ENCODE peak calls at places on chromosomes 2 and 18, in nine cellular contexts. One of them, this sample, is unnamed.

GRCh38 chr2:73111300-73112025 is 1.3 kb downstream of the RAB11FIP5 start:
- DNase-seq in psoas muscle: peak
- DNase-seq in AG04449: no peak
- DNase-seq in neural crest cell: no peak
- DNase-seq in tibial nerve: no peak
- DNase-seq in NB4: peak
- DNase-seq in stomach: peak
- DNase-seq in left ventricle myocardium inferior: no peak
- DNase-seq in Calu3: peak
- DNase-seq in this sample: no peak

GRCh38 chr2:18273205-18273604 is 287.2 kb downstream of the RDH14 start:
- DNase-seq in left ventricle myocardium inferior: no peak
- DNase-seq in tibial nerve: no peak
- DNase-seq in AG04449: no peak
- DNase-seq in neural crest cell: no peak
- DNase-seq in stomach: no peak
- DNase-seq in NB4: no peak
- DNase-seq in Calu3: no peak
- DNase-seq in psoas muscle: no peak
- DNase-seq in this sample: no peak

GRCh38 chr2:112646791-112647720 is 1.3 kb downstream of the SLC20A1 start:
- DNase-seq in neural crest cell: peak
- DNase-seq in NB4: peak
- DNase-seq in left ventricle myocardium inferior: no peak
- DNase-seq in stomach: no peak
- DNase-seq in Calu3: no peak
- DNase-seq in tibial nerve: no peak
- DNase-seq in psoas muscle: no peak
- DNase-seq in AG04449: no peak
- DNase-seq in this sample: no peak

GRCh38 chr2:131151398-131151797 is 46.3 kb downstream of the PLEKHB2 start:
- DNase-seq in Calu3: no peak
- DNase-seq in psoas muscle: no peak
- DNase-seq in stomach: no peak
- DNase-seq in AG04449: no peak
- DNase-seq in tibial nerve: no peak
- DNase-seq in NB4: no peak
- DNase-seq in neural crest cell: no peak
- DNase-seq in left ventricle myocardium inferior: no peak
- DNase-seq in this sample: no peak

GRCh38 chr18:77249583-77250500 is at the start of gene GALR1:
- DNase-seq in neural crest cell: peak
- DNase-seq in tibial nerve: no peak
- DNase-seq in Calu3: no peak
- DNase-seq in AG04449: no peak
- DNase-seq in left ventricle myocardium inferior: no peak
- DNase-seq in stomach: no peak
- DNase-seq in psoas muscle: peak
- DNase-seq in NB4: no peak
- DNase-seq in this sample: no peak

GRCh38 chr18:55322176-55322735 is 265.7 kb downstream of the TCF4 start:
- DNase-seq in stomach: peak
- DNase-seq in AG04449: peak
- DNase-seq in left ventricle myocardium inferior: peak
- DNase-seq in neural crest cell: peak
- DNase-seq in psoas muscle: peak
- DNase-seq in NB4: peak
- DNase-seq in Calu3: no peak
- DNase-seq in tibial nerve: peak
- DNase-seq in this sample: peak

GRCh38 chr2:240440704-240441320 is 5.3 kb downstream of the GPC1 start:
- DNase-seq in AG04449: no peak
- DNase-seq in tibial nerve: no peak
- DNase-seq in neural crest cell: no peak
- DNase-seq in psoas muscle: peak
- DNase-seq in left ventricle myocardium inferior: peak
- DNase-seq in stomach: no peak
- DNase-seq in NB4: no peak
- DNase-seq in Calu3: no peak
- DNase-seq in this sample: no peak

GRCh38 chr2:60079562-60079961 is 473.9 kb downstream of the BCL11A start:
- DNase-seq in stomach: no peak
- DNase-seq in AG04449: no peak
- DNase-seq in NB4: no peak
- DNase-seq in neural crest cell: no peak
- DNase-seq in Calu3: no peak
- DNase-seq in left ventricle myocardium inferior: no peak
- DNase-seq in tibial nerve: no peak
- DNase-seq in psoas muscle: no peak
- DNase-seq in this sample: no peak

GRCh38 chr2:67626076-67626475 is 228.9 kb downstream of the ETAA1 start:
- DNase-seq in Calu3: no peak
- DNase-seq in AG04449: no peak
- DNase-seq in psoas muscle: no peak
- DNase-seq in left ventricle myocardium inferior: no peak
- DNase-seq in neural crest cell: no peak
- DNase-seq in NB4: no peak
- DNase-seq in stomach: no peak
- DNase-seq in tibial nerve: no peak
- DNase-seq in this sample: no peak

GRCh38 chr18:26425148-26425531 is 123.2 kb downstream of the KCTD1 start:
- DNase-seq in Calu3: no peak
- DNase-seq in neural crest cell: no peak
- DNase-seq in left ventricle myocardium inferior: no peak
- DNase-seq in AG04449: no peak
- DNase-seq in psoas muscle: no peak
- DNase-seq in NB4: no peak
- DNase-seq in stomach: no peak
- DNase-seq in tibial nerve: no peak
- DNase-seq in this sample: no peak

GRCh38 chr2:198873771-198874501 is 583.8 kb downstream of the SATB2 start:
- DNase-seq in neural crest cell: no peak
- DNase-seq in NB4: no peak
- DNase-seq in AG04449: peak
- DNase-seq in psoas muscle: no peak
- DNase-seq in Calu3: no peak
- DNase-seq in tibial nerve: no peak
- DNase-seq in stomach: no peak
- DNase-seq in left ventricle myocardium inferior: no peak
- DNase-seq in this sample: no peak

GRCh38 chr2:25430556-25430955 is 88.8 kb upstream of the DNMT3A start:
- DNase-seq in tibial nerve: no peak
- DNase-seq in stomach: no peak
- DNase-seq in AG04449: no peak
- DNase-seq in neural crest cell: no peak
- DNase-seq in NB4: no peak
- DNase-seq in left ventricle myocardium inferior: no peak
- DNase-seq in Calu3: no peak
- DNase-seq in psoas muscle: no peak
- DNase-seq in this sample: no peak

GRCh38 chr2:46829240-46829970 is 86.2 kb downstream of the MCFD2 start:
- DNase-seq in NB4: no peak
- DNase-seq in psoas muscle: no peak
- DNase-seq in stomach: no peak
- DNase-seq in Calu3: no peak
- DNase-seq in tibial nerve: no peak
- DNase-seq in AG04449: no peak
- DNase-seq in neural crest cell: no peak
- DNase-seq in left ventricle myocardium inferior: no peak
- DNase-seq in this sample: no peak

GRCh38 chr18:13625843-13626543 is 100.4 kb downstream of the FAM210A start:
- DNase-seq in NB4: no peak
- DNase-seq in neural crest cell: no peak
- DNase-seq in Calu3: no peak
- DNase-seq in stomach: no peak
- DNase-seq in left ventricle myocardium inferior: no peak
- DNase-seq in tibial nerve: no peak
- DNase-seq in AG04449: no peak
- DNase-seq in psoas muscle: no peak
- DNase-seq in this sample: no peak

GRCh38 chr2:136376211-136376610 is 258.3 kb upstream of the CXCR4 start:
- DNase-seq in stomach: peak
- DNase-seq in NB4: no peak
- DNase-seq in AG04449: no peak
- DNase-seq in psoas muscle: no peak
- DNase-seq in left ventricle myocardium inferior: no peak
- DNase-seq in neural crest cell: no peak
- DNase-seq in Calu3: no peak
- DNase-seq in tibial nerve: no peak
- DNase-seq in this sample: no peak

GRCh38 chr2:121219866-121220265 is 65.1 kb downstream of the TFCP2L1 start:
- DNase-seq in NB4: no peak
- DNase-seq in stomach: no peak
- DNase-seq in left ventricle myocardium inferior: no peak
- DNase-seq in psoas muscle: no peak
- DNase-seq in Calu3: no peak
- DNase-seq in AG04449: no peak
- DNase-seq in tibial nerve: no peak
- DNase-seq in neural crest cell: no peak
- DNase-seq in this sample: no peak

GRCh38 chr2:238380785-238381184 is 45.9 kb upstream of the ASB1 start:
- DNase-seq in left ventricle myocardium inferior: no peak
- DNase-seq in psoas muscle: no peak
- DNase-seq in Calu3: no peak
- DNase-seq in stomach: no peak
- DNase-seq in AG04449: no peak
- DNase-seq in NB4: no peak
- DNase-seq in tibial nerve: no peak
- DNase-seq in neural crest cell: no peak
- DNase-seq in this sample: no peak

GRCh38 chr2:215831296-215831913 is 181.9 kb downstream of the MREG start:
- DNase-seq in AG04449: no peak
- DNase-seq in left ventricle myocardium inferior: peak
- DNase-seq in neural crest cell: no peak
- DNase-seq in psoas muscle: peak
- DNase-seq in NB4: no peak
- DNase-seq in tibial nerve: peak
- DNase-seq in Calu3: peak
- DNase-seq in stomach: no peak
- DNase-seq in this sample: no peak

GRCh38 chr18:63025251-63025710 is 294.3 kb downstream of the BCL2 start:
- DNase-seq in Calu3: no peak
- DNase-seq in psoas muscle: no peak
- DNase-seq in stomach: no peak
- DNase-seq in left ventricle myocardium inferior: no peak
- DNase-seq in AG04449: no peak
- DNase-seq in tibial nerve: no peak
- DNase-seq in NB4: peak
- DNase-seq in neural crest cell: no peak
- DNase-seq in this sample: no peak

GRCh38 chr18:49476664-49477411 is 10.2 kb downstream of the C18orf32 start:
- DNase-seq in AG04449: peak
- DNase-seq in tibial nerve: no peak
- DNase-seq in left ventricle myocardium inferior: no peak
- DNase-seq in neural crest cell: no peak
- DNase-seq in psoas muscle: no peak
- DNase-seq in NB4: peak
- DNase-seq in stomach: no peak
- DNase-seq in Calu3: no peak
- DNase-seq in this sample: no peak

GRCh38 chr2:128585706-128586105 is 267.0 kb upstream of the HS6ST1 start:
- DNase-seq in AG04449: peak
- DNase-seq in tibial nerve: no peak
- DNase-seq in stomach: peak
- DNase-seq in NB4: no peak
- DNase-seq in left ventricle myocardium inferior: no peak
- DNase-seq in psoas muscle: no peak
- DNase-seq in neural crest cell: no peak
- DNase-seq in Calu3: no peak
- DNase-seq in this sample: no peak

GRCh38 chr2:86487062-86487461 is 45.9 kb downstream of the KDM3A start:
- DNase-seq in Calu3: no peak
- DNase-seq in left ventricle myocardium inferior: no peak
- DNase-seq in NB4: no peak
- DNase-seq in tibial nerve: no peak
- DNase-seq in AG04449: no peak
- DNase-seq in stomach: no peak
- DNase-seq in psoas muscle: no peak
- DNase-seq in neural crest cell: no peak
- DNase-seq in this sample: no peak
- TF ChIP-seq CTCF in Calu3: no peak
- TF ChIP-seq CTCF in left ventricle myocardium inferior: peak
- TF ChIP-seq CTCF in NB4: no peak
- TF ChIP-seq CTCF in tibial nerve: no peak
- TF ChIP-seq CTCF in AG04449: no peak
- TF ChIP-seq CTCF in stomach: no peak
- TF ChIP-seq CTCF in psoas muscle: no peak
- TF ChIP-seq CTCF in neural crest cell: no peak
- TF ChIP-seq CTCF in this sample: no peak

GRCh38 chr2:13413989-13414388 is 697.3 kb downstream of the TRIB2 start:
- DNase-seq in neural crest cell: no peak
- DNase-seq in tibial nerve: no peak
- DNase-seq in left ventricle myocardium inferior: no peak
- DNase-seq in AG04449: no peak
- DNase-seq in Calu3: no peak
- DNase-seq in psoas muscle: no peak
- DNase-seq in stomach: no peak
- DNase-seq in NB4: peak
- DNase-seq in this sample: no peak

DNA sequence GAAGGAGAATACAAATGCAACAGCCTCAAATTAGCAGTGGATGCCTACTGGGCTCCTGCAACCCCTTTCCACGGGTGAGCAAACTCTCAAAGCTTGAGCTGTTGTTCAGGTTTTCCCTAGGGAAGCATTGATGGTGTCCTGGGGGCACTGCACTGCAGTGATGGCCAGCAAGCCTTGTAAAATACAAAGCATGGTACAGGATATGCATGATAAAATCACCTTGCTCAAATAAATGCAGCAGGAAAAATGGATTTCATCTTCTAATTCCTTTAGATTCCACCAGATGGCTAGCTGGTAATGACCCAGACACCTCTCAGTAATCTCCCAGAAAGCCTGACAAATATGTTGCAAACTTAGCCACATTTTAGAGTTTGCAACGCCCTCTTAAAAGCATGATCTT is 698.2 kb downstream of the TRIB2 start:
- DNase-seq in Calu3: no peak
- DNase-seq in AG04449: no peak
- DNase-seq in tibial nerve: no peak
- DNase-seq in stomach: no peak
- DNase-seq in left ventricle myocardium inferior: no peak
- DNase-seq in psoas muscle: no peak
- DNase-seq in neural crest cell: no peak
- DNase-seq in NB4: no peak
- DNase-seq in this sample: no peak
- TF ChIP-seq CTCF in Calu3: no peak
- TF ChIP-seq CTCF in AG04449: no peak
- TF ChIP-seq CTCF in tibial nerve: no peak
- TF ChIP-seq CTCF in stomach: no peak
- TF ChIP-seq CTCF in left ventricle myocardium inferior: no peak
- TF ChIP-seq CTCF in psoas muscle: no peak
- TF ChIP-seq CTCF in neural crest cell: no peak
- TF ChIP-seq CTCF in NB4: no peak
- TF ChIP-seq CTCF in this sample: no peak

GRCh38 chr2:219010162-219010756 is 17.0 kb upstream of the CRYBA2 start:
- DNase-seq in left ventricle myocardium inferior: no peak
- DNase-seq in Calu3: peak
- DNase-seq in AG04449: no peak
- DNase-seq in tibial nerve: no peak
- DNase-seq in psoas muscle: no peak
- DNase-seq in stomach: no peak
- DNase-seq in NB4: peak
- DNase-seq in neural crest cell: no peak
- DNase-seq in this sample: no peak
- TF ChIP-seq CTCF in left ventricle myocardium inferior: peak
- TF ChIP-seq CTCF in Calu3: peak
- TF ChIP-seq CTCF in AG04449: peak
- TF ChIP-seq CTCF in tibial nerve: no peak
- TF ChIP-seq CTCF in psoas muscle: no peak
- TF ChIP-seq CTCF in stomach: no peak
- TF ChIP-seq CTCF in NB4: peak
- TF ChIP-seq CTCF in neural crest cell: peak
- TF ChIP-seq CTCF in this sample: no peak

GRCh38 chr2:47872941-47873340 is 33.4 kb downstream of the FBXO11 start:
- DNase-seq in NB4: no peak
- DNase-seq in stomach: no peak
- DNase-seq in Calu3: no peak
- DNase-seq in tibial nerve: no peak
- DNase-seq in AG04449: no peak
- DNase-seq in left ventricle myocardium inferior: no peak
- DNase-seq in psoas muscle: no peak
- DNase-seq in neural crest cell: no peak
- DNase-seq in this sample: no peak
- TF ChIP-seq CTCF in NB4: no peak
- TF ChIP-seq CTCF in stomach: no peak
- TF ChIP-seq CTCF in Calu3: no peak
- TF ChIP-seq CTCF in tibial nerve: no peak
- TF ChIP-seq CTCF in AG04449: no peak
- TF ChIP-seq CTCF in left ventricle myocardium inferior: no peak
- TF ChIP-seq CTCF in psoas muscle: no peak
- TF ChIP-seq CTCF in neural crest cell: no peak
- TF ChIP-seq CTCF in this sample: no peak